ENCODE peak calls at places on chromosome 1, in five cellular contexts. F is RKO; V is CD8-positive, alpha-beta T cell; Y is Right ventricle myocardium inferior; C is Kasumi-1. N is an unnamed sample.

GRCh38 chr1:31564606-31564989 is 11.7 kb upstream of the TINAGL1 start:
- DNase-seq in F (no peak), V (no peak), Y (no peak), C (no peak), N (no peak)

GRCh38 chr1:228000836-228001563 is 5.8 kb upstream of the WNT3A start:
- DNase-seq in F (no peak), V (no peak), Y (no peak), C (no peak), N (no peak)

GRCh38 chr1:94257451-94257850 is 20.1 kb upstream of the ARHGAP29 start:
- DNase-seq in F (no peak), V (no peak), Y (no peak), C (no peak), N (no peak)

GRCh38 chr1:207838156-207839082 is 72.5 kb downstream of the CD34 start:
- DNase-seq in F (no peak), V (no peak), Y (peak), C (no peak), N (no peak)

GRCh38 chr1:221933814-221934213 is 191.9 kb upstream of the DUSP10 start:
- DNase-seq in F (no peak), V (no peak), Y (no peak), C (no peak), N (no peak)

GRCh38 chr1:33721416-33721815 is 142.5 kb upstream of the HMGB4 start:
- DNase-seq in F (no peak), V (no peak), Y (no peak), C (no peak), N (no peak)

GRCh38 chr1:116346943-116347673 is 25.9 kb upstream of the ATP1A1 start:
- DNase-seq in F (no peak), V (no peak), Y (no peak), C (no peak), N (no peak)

GRCh38 chr1:89518116-89518780 is 6.4 kb upstream of the LRRC8B start:
- DNase-seq in F (no peak), V (no peak), Y (no peak), C (no peak), N (no peak)

GRCh38 chr1:85822696-85823095 is 114.5 kb upstream of the ZNHIT6 start:
- DNase-seq in F (no peak), V (no peak), Y (no peak), C (no peak), N (no peak)

GRCh38 chr1:202203238-202204039 is 9.8 kb downstream of the LGR6 start:
- DNase-seq in F (no peak), V (peak), Y (no peak), C (no peak), N (no peak)

GRCh38 chr1:31843506-31843905 is 27.7 kb upstream of the SPOCD1 start:
- DNase-seq in F (peak), V (no peak), Y (no peak), C (peak), N (no peak)

GRCh38 chr1:2933431-2934172 is 87.7 kb upstream of the ACTRT2 start:
- DNase-seq in F (no peak), V (no peak), Y (peak), C (no peak), N (no peak)

GRCh38 chr1:192099328-192099727 is 58.9 kb upstream of the RGS18 start:
- DNase-seq in F (no peak), V (no peak), Y (no peak), C (no peak), N (no peak)

GRCh38 chr1:117093870-117094621 is 27.5 kb downstream of the TRIM45 start:
- DNase-seq in F (peak), V (peak), Y (no peak), C (peak), N (no peak)

GRCh38 chr1:3879787-3880428 is 20.2 kb downstream of the C1orf174 start:
- DNase-seq in F (no peak), V (no peak), Y (no peak), C (no peak), N (no peak)

GRCh38 chr1:27577504-27578188 is 26.3 kb downstream of the AHDC1 start:
- DNase-seq in F (no peak), V (no peak), Y (peak), C (peak), N (no peak)

GRCh38 chr1:210336362-210336761 is 7.7 kb downstream of the HHAT start:
- DNase-seq in F (no peak), V (no peak), Y (no peak), C (no peak), N (no peak)

GRCh38 chr1:114620419-114620818 is 39.0 kb upstream of the BCAS2 start:
- DNase-seq in F (peak), V (no peak), Y (no peak), C (no peak), N (no peak)

GRCh38 chr1:79117376-79117775 is 110.8 kb upstream of the ADGRL4 start:
- DNase-seq in F (no peak), V (no peak), Y (no peak), C (no peak), N (no peak)

GRCh38 chr1:33220701-33221384 is 35.4 kb upstream of the ZNF362 start:
- DNase-seq in F (no peak), V (no peak), Y (no peak), C (no peak), N (no peak)

N was measured in HuH-7.5.